ENCODE peak calls at places on chromosomes 16 and 17, in seven cellular contexts. U, F, Q, T, N, K and G are unnamed samples.

GRCh38 chr17:80504671-80505413 is 28.4 kb upstream of the NPTX1 start:
- DNase-seq in U (peak), F (no peak), Q (no peak), T (no peak), N (no peak), K (no peak), G (no peak)

GRCh38 chr17:61504697-61505096 is 52.5 kb downstream of the TBX4 start:
- DNase-seq in U (peak), F (no peak), Q (no peak), T (no peak), N (no peak), K (no peak), G (no peak)

GRCh38 chr17:64385187-64386083 is 5.2 kb downstream of the PECAM1 start:
- DNase-seq in U (peak), F (no peak), Q (peak), T (peak), N (no peak), K (no peak), G (peak)

GRCh38 chr16:89721644-89722391 is 481 bp downstream of the ZNF276 start:
- DNase-seq in U (peak), F (no peak), Q (peak), T (peak), N (no peak), K (peak), G (peak)

GRCh38 chr17:82438401-82439193 is 12.0 kb downstream of the CYBC1 start:
- DNase-seq in U (no peak), F (no peak), Q (no peak), T (no peak), N (no peak), K (no peak), G (no peak)

GRCh38 chr17:67212231-67212630 is 32.8 kb downstream of the HELZ start:
- DNase-seq in U (no peak), F (no peak), Q (no peak), T (no peak), N (no peak), K (no peak), G (no peak)

GRCh38 chr16:52573365-52574104 is 26.6 kb upstream of the TOX3 start:
- DNase-seq in U (peak), F (no peak), Q (peak), T (no peak), N (no peak), K (no peak), G (no peak)

GRCh38 chr16:66899945-66900688 is 18.6 kb downstream of the CDH16 start:
- DNase-seq in U (peak), F (no peak), Q (peak), T (peak), N (no peak), K (peak), G (peak)

GRCh38 chr16:22386976-22387375 is 12.6 kb upstream of the CDR2 start:
- DNase-seq in U (no peak), F (no peak), Q (no peak), T (no peak), N (no peak), K (no peak), G (no peak)

GRCh38 chr17:76056882-76057281 is 15.4 kb downstream of the SRP68 start:
- DNase-seq in U (no peak), F (no peak), Q (no peak), T (no peak), N (no peak), K (no peak), G (peak)

GRCh38 chr17:1720856-1721386 is 3.6 kb upstream of the WDR81 start:
- DNase-seq in U (peak), F (no peak), Q (peak), T (no peak), N (no peak), K (no peak), G (peak)

GRCh38 chr17:14300628-14301278 is at the start of gene HS3ST3B1:
- DNase-seq in U (peak), F (peak), Q (peak), T (peak), N (peak), K (peak), G (peak)

GRCh38 chr16:30472328-30472942 is at the start of gene ITGAL:
- DNase-seq in U (no peak), F (peak), Q (peak), T (peak), N (no peak), K (peak), G (peak)

GRCh38 chr17:82228278-82228841 is 482 bp upstream of the SLC16A3 start:
- DNase-seq in U (no peak), F (no peak), Q (peak), T (no peak), N (no peak), K (no peak), G (peak)

GRCh38 chr17:34252890-34253525 is 2.1 kb upstream of the CCL2 start:
- DNase-seq in U (no peak), F (no peak), Q (no peak), T (no peak), N (no peak), K (no peak), G (no peak)

GRCh38 chr17:34156741-34157589 is 98.1 kb upstream of the CCL2 start:
- DNase-seq in U (no peak), F (no peak), Q (no peak), T (no peak), N (no peak), K (no peak), G (no peak)

GRCh38 chr17:5299383-5299782 is 17.3 kb downstream of the RABEP1 start:
- DNase-seq in U (no peak), F (no peak), Q (no peak), T (no peak), N (no peak), K (no peak), G (no peak)

GRCh38 chr17:16488572-16488997 is 3.4 kb downstream of the LRRC75A start:
- DNase-seq in U (no peak), F (no peak), Q (peak), T (no peak), N (no peak), K (no peak), G (no peak)

GRCh38 chr17:59332890-59333377 is 1.5 kb downstream of the YPEL2 start:
- DNase-seq in U (no peak), F (no peak), Q (peak), T (peak), N (no peak), K (peak), G (peak)

GRCh38 chr17:57463103-57463885 is 207.0 kb downstream of the MSI2 start:
- DNase-seq in U (peak), F (no peak), Q (peak), T (no peak), N (no peak), K (no peak), G (peak)

GRCh38 chr16:57619606-57620315 is 8.7 kb upstream of the ADGRG1 start:
- DNase-seq in U (no peak), F (no peak), Q (peak), T (peak), N (no peak), K (no peak), G (no peak)
- TF ChIP-seq POLR2A in U (no peak), F (peak), Q (peak), T (no peak), N (no peak), K (no peak), G (no peak)

DNA sequence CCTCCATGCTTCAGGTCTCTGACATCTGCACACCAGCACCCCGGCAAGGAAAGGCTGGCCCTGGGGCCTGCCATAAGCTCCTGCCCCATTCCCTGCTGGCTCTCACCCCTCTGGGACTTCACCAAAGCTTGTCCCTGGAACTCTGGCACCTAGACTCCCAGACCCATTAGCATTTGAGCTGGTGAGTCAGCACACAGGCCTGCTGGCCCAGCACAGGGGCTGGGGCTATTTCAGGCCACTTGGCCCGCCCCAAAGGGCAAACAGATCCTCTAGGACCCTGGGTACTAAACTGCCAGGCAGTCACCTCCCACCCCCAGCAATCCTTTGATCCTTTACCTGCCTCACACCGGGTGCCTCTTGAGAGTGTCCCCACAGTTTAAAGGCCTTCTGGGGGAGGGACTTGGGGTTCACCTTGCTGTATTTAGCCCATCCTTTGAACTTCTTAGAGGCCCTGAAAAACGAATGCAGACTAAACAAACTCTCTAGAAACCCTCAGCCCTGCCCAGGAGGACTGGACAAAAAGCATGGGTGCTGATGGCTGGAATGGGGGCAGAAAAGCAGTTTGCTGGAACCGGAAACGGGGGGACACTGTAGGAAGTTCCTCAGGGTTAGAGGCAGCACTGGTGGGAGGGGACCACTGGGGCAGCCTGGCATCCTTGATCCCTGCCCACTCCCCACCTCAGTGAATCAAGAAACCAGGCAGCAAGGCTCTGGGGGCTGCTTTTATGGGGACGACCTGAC is 3.2 kb upstream of the SAMD14 start:
- DNase-seq in U (no peak), F (no peak), Q (no peak), T (peak), N (no peak), K (no peak), G (no peak)
- TF ChIP-seq POLR2A in U (no peak), F (no peak), Q (no peak), T (no peak), N (no peak), K (no peak), G (no peak)

DNA sequence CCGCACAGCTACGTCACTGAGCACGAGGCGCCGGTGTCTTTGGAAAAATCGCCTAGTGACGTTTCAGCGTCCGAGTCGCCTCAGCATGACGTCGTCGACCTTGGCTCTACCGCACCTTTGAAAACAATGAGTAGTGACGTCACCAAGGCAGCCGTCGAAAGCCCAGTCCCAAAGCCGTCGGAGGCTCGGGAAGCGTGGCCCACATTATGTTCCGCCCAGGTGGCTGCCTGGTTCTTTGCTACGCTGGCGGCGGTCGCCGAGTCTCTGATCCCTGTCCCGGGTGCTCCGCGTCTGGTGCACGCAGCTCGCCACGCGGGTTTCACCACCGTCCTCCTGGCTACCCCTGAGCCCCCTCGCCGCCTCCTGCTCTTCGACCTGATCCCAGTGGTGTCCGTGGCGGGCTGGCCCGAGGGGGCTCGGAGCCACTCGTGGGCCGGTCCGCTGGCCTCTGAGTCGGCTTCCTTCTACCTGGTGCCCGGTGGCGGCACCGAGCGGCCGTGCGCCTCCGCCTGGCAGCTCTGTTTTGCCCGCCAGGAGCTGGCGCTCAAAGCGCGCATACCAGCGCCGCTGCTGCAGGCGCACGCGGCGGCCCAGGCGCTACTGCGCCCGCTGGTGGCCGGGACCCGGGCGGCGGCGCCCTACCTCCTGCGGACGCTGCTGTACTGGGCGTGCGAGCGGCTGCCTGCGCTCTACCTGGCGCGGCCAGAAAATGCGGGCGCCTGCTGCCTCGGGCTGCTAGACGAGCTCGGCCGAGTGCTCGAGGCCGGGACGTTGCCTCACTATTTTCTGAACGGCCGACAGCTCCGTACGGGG is 1.5 kb downstream of the TMEM102 start:
- DNase-seq in U (peak), F (no peak), Q (peak), T (peak), N (no peak), K (peak), G (peak)
- TF ChIP-seq POLR2A in U (no peak), F (no peak), Q (peak), T (peak), N (no peak), K (no peak), G (no peak)

DNA sequence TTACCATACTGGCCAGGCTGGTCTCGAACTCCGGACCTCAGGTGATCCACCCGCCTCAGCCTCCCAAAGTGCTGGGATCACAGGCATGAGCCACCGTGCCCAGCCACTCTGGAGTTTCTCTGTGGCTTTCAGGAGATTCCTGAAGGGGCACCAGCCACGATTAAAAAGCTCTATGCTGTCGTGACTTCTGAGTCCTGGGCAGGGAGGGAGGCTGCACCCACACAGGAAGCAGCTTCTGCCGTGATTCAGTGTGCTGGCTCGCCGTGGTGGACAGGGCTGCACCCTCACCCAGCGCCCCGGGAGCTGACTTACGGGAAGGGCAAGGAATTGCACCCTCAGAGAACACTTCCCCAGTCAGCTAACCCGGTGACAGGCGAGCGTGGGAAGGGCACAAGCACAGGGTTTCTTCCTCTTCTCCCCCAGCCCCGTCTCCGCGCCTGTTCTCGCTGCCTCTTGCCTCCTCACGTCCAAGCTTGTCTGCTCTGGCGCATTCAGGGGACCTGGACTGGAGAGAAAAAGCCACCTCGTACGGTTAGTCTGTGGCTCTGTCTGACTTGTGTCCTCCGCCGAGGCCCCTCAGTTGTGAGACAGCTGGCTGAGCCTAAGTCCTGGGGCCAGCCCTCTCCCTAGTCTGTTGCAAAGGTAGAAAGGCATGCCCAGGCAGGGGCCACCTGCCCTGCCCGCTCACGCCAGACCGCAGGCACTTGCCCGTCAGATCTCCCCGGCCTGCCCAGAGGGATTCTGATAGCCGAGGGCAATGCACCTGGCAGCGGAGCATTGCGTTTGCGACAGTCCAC is 145.0 kb downstream of the SEC14L1 start:
- DNase-seq in U (peak), F (no peak), Q (peak), T (peak), N (no peak), K (peak), G (peak)
- TF ChIP-seq POLR2A in U (no peak), F (no peak), Q (peak), T (no peak), N (no peak), K (no peak), G (no peak)

DNA sequence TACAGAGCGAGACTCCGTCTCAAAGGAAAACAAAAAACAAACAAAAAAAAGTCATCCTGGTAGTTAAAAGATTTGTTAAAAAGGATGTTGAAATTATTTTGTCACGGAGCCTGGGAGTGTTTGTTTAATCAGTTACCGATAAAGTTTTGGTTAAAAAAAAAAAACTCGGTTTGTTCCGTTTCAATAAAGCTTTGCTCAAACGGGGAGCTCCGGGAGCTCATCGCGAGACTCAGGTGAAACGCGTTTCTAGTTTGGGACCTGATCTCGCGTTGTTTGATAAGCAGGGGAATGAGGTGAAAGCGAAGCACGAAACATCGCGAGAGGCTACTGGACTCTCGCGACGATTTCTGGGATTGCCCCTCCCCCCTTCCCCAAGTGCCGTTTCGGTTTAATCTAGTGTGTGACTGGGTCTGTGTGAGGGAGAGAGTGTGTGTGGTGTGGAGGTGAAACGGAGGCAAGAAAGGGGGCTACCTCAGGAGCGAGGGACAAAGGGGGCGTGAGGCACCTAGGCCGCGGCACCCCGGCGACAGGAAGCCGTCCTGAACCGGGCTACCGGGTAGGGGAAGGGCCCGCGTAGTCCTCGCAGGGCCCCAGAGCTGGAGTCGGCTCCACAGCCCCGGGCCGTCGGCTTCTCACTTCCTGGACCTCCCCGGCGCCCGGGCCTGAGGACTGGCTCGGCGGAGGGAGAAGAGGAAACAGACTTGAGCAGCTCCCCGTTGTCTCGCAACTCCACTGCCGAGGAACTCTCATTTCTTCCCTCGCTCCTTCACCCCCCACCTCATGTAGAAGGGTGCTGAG is at the start of gene CDK12:
- DNase-seq in U (peak), F (peak), Q (peak), T (peak), N (peak), K (peak), G (peak)
- TF ChIP-seq POLR2A in U (peak), F (peak), Q (peak), T (peak), N (peak), K (peak), G (peak)

GRCh38 chr17:44707755-44708400 is 587 bp upstream of the DBF4B start:
- DNase-seq in U (no peak), F (no peak), Q (no peak), T (no peak), N (no peak), K (no peak), G (no peak)
- TF ChIP-seq POLR2A in U (no peak), F (no peak), Q (no peak), T (no peak), N (no peak), K (no peak), G (no peak)

GRCh38 chr16:2752035-2752849 is at the start of gene SRRM2:
- DNase-seq in U (peak), F (peak), Q (peak), T (peak), N (peak), K (peak), G (peak)
- TF ChIP-seq POLR2A in U (peak), F (peak), Q (peak), T (peak), N (peak), K (peak), G (peak)

DNA sequence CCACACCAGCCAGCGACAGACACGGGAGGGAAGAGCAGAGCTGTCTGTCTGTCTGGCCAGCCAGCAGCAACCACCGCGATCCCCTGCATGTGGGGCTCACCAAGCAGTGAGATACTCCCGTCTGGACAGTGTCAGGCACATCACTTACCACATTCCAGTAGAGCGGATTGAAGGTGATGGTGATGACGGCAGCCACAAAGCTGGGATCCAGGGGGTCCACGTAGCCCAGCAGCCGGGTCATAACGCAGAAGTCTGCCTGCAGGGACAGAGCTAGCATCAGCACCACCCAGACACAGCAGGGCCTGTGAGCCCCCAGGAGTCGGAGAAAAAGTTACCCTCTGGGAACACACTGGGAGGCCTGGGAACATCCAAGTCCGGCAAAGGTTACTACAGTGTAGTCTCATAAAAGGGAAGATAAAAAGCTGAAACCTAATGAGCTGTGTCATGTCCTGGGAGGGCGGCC is 14.7 kb downstream of the PEMT start:
- DNase-seq in U (no peak), F (no peak), Q (no peak), T (no peak), N (no peak), K (no peak), G (no peak)
- TF ChIP-seq POLR2A in U (no peak), F (no peak), Q (no peak), T (no peak), N (no peak), K (no peak), G (no peak)

DNA sequence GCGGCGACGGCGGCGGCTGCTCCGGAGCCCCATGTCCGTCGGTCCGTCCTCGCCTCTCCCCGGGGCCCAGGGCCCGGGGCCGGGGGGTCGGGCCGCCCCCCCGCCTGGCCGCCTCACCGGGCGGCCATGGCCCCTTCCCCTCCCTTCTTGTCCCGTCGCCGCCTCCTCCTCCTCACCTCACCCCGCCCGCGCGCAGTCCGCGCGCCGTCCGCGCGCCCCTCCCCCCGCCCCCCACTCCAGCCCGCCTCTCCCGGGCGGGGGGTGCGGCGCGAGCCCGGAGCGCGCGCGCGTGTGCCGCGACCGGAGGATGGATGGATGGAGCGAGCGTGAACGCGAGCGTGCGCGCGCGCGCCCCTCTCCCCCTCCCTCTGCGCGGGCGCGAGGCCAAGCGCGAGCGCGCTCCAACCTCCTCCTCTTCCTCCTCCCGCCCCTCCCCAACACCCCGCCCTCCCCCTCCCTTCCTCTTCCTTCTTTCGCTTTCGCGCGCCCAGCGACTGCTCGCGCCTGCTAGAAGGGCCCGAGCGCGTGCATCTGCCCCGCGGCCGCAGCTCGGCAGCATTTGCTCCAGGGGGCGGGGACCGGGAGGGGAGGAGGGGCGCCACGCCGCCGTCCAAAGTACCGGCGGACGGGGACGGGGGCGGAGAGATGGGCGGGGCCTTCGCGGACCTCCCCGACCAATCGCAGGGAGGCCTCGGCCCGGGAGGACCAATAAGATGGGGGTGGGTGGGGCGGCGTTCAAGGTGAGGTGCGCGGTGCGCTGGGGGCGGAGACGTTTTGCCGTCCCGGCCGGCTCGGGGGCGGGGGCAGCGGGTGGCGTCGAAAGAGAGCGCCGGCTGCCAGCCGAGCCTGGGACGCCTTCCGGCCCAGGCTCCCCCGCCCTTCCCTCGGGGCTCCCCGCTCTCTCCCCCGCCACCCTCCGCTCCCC is at the start of gene ATXN7L3:
- DNase-seq in U (peak), F (peak), Q (peak), T (peak), N (peak), K (peak), G (peak)
- TF ChIP-seq POLR2A in U (peak), F (no peak), Q (no peak), T (no peak), N (peak), K (no peak), G (no peak)